ENCODE peak calls at places on chromosomes 16 and 17, in four cellular contexts. Z, A, K and H are unnamed samples.

GRCh38 chr17:77889866-77890760 is 68.4 kb upstream of the TNRC6C start:
- DNase-seq in Z (no peak), K (no peak), A (no peak), H (no peak)

GRCh38 chr17:66420961-66421371 is 118.6 kb downstream of the PRKCA start:
- DNase-seq in K (no peak), A (no peak), Z (no peak), H (no peak)

GRCh38 chr17:78576389-78577112 is 645 bp downstream of the DNAH17 start:
- DNase-seq in K (no peak), A (no peak), Z (no peak), H (no peak)

GRCh38 chr17:29196784-29197515 is 16.8 kb upstream of the MYO18A start:
- DNase-seq in A (no peak), K (no peak), Z (no peak), H (no peak)

GRCh38 chr17:80624864-80625263 is 80.2 kb downstream of the RPTOR start:
- DNase-seq in K (no peak), A (no peak), Z (no peak), H (no peak)

GRCh38 chr16:8551388-8552332 is 38.7 kb downstream of the TMEM114 start:
- DNase-seq in K (no peak), Z (no peak), A (no peak), H (no peak)

GRCh38 chr17:44912763-44913544 is 2.3 kb downstream of the GFAP start:
- DNase-seq in Z (no peak), A (no peak), K (no peak), H (no peak)

GRCh38 chr16:81265658-81266451 is 27.4 kb downstream of the BCO1 start:
- DNase-seq in K (no peak), Z (no peak), A (no peak), H (peak; percentile 71)

GRCh38 chr16:79902351-79902750 is 301.8 kb upstream of the MAF start:
- DNase-seq in Z (no peak), A (no peak), K (no peak), H (no peak)

GRCh38 chr16:31472559-31473203 is 729 bp downstream of the TGFB1I1 start:
- DNase-seq in A (peak; percentile 46), K (no peak), Z (peak; percentile 95), H (no peak)

GRCh38 chr16:3950343-3951193 is 70.1 kb upstream of the CREBBP start:
- DNase-seq in A (no peak), Z (peak; percentile 76), K (no peak), H (no peak)

GRCh38 chr17:16150251-16150859 is 65.0 kb downstream of the NCOR1 start:
- DNase-seq in Z (no peak), A (peak; percentile 7), K (no peak), H (no peak)

GRCh38 chr17:3827124-3827773 is 18.8 kb downstream of the NCBP3 start:
- DNase-seq in A (no peak), K (peak; percentile 57), Z (peak; percentile 71), H (no peak)

GRCh38 chr16:2152695-2153506 is 2.7 kb upstream of the TRAF7 start:
- DNase-seq in K (no peak), A (no peak), Z (no peak), H (no peak)

GRCh38 chr16:3503513-3503912 is 2.7 kb downstream of the CLUAP1 start:
- DNase-seq in K (peak; percentile 73), A (no peak), Z (no peak), H (no peak)

GRCh38 chr16:31874354-31875111 is 926 bp downstream of the ZNF267 start:
- DNase-seq in A (no peak), K (peak; percentile 50), Z (peak; percentile 60), H (no peak)

GRCh38 chr17:56603486-56604238 is 10.2 kb downstream of the NOG start:
- DNase-seq in Z (no peak), A (no peak), K (no peak), H (no peak)

GRCh38 chr16:4450921-4451619 is 23.4 kb downstream of the NMRAL1 start:
- DNase-seq in K (no peak), Z (no peak), A (no peak), H (no peak)

GRCh38 chr16:50043358-50043757 is 18.3 kb downstream of the CNEP1R1 start:
- DNase-seq in K (no peak), A (no peak), Z (no peak), H (no peak)

GRCh38 chr17:79864617-79865250 is 25.5 kb upstream of the CBX4 start:
- DNase-seq in K (no peak), A (no peak), Z (no peak), H (no peak)

GRCh38 chr16:75244225-75244792 is 7.1 kb downstream of the BCAR1 start:
- DNase-seq in Z (no peak), K (no peak), A (no peak), H (no peak)

GRCh38 chr17:7191571-7192270 is 12.6 kb upstream of the ASGR1 start:
- DNase-seq in A (no peak), Z (peak; percentile 67), K (no peak), H (no peak)

GRCh38 chr16:11437069-11437468 is 91.8 kb downstream of the RMI2 start:
- DNase-seq in A (no peak), Z (no peak), K (no peak), H (no peak)

GRCh38 chr17:77887464-77888241 is 70.8 kb upstream of the TNRC6C start:
- DNase-seq in A (no peak), K (peak; percentile 76), Z (no peak), H (peak; percentile 57)

GRCh38 chr16:67372664-67373063 is 20.6 kb downstream of the TPPP3 start:
- DNase-seq in K (no peak), Z (no peak), A (no peak), H (no peak)

GRCh38 chr16:9351440-9351839 is 260.0 kb downstream of the HAPSTR1 start:
- DNase-seq in Z (no peak), K (no peak), A (no peak), H (no peak)

GRCh38 chr17:7862692-7863437 is 5.1 kb downstream of the CYB5D1 start:
- DNase-seq in A (no peak), Z (no peak), K (peak; percentile 34), H (no peak)

GRCh38 chr17:32588982-32589381 is 102.2 kb downstream of the CDK5R1 start:
- DNase-seq in Z (no peak), K (no peak), A (no peak), H (no peak)

GRCh38 chr17:3935825-3936355 is 19.6 kb upstream of the P2RX1 start:
- DNase-seq in K (no peak), A (peak; percentile 23), Z (no peak), H (no peak)

GRCh38 chr17:47862621-47863440 is 11.9 kb upstream of the SP6 start:
- DNase-seq in K (no peak), Z (no peak), A (peak; percentile 50), H (no peak)

GRCh38 chr17:62565817-62566216 is 61.7 kb upstream of the MRC2 start:
- DNase-seq in A (peak; percentile 44), Z (peak; percentile 44), K (no peak), H (no peak)

GRCh38 chr17:8341456-8341855 is 1.8 kb downstream of the ODF4 start:
- DNase-seq in K (no peak), A (no peak), Z (no peak), H (no peak)

GRCh38 chr16:53434436-53435065 is at the start of gene RBL2:
- DNase-seq in K (peak; percentile 77), A (no peak), Z (no peak), H (peak; percentile 86)

GRCh38 chr17:74325743-74326379 is at the start of gene KIF19:
- DNase-seq in Z (no peak), A (no peak), K (peak; percentile 43), H (no peak)

GRCh38 chr17:56785396-56785795 is 48.3 kb downstream of the C17orf67 start:
- DNase-seq in Z (no peak), K (no peak), A (no peak), H (no peak)

GRCh38 chr16:5790512-5790911 is 692.9 kb upstream of the EEF2KMT start:
- DNase-seq in Z (no peak), K (no peak), A (no peak), H (no peak)

GRCh38 chr17:82101767-82102679 is 4.0 kb upstream of the FASN start:
- DNase-seq in A (no peak), K (no peak), Z (no peak), H (no peak)

GRCh38 chr16:4067262-4068001 is 48.8 kb downstream of the ADCY9 start:
- DNase-seq in K (no peak), A (no peak), Z (no peak), H (no peak)

GRCh38 chr17:81399481-81400153 is 4.4 kb downstream of the BAHCC1 start:
- DNase-seq in Z (no peak), A (no peak), K (no peak), H (no peak)